ENCODE peak calls at places on chromosomes 7 and 10, in seven cellular contexts. F is heart left ventricle; Z is prostate gland; V is neuronal stem cell; X is ovary; M is fibroblast of lung; U is CD4-positive, CD25-positive, alpha-beta regulatory T cell. T is an unnamed sample. For H3K4me1, the result is how much of the 10 kb centered on the place peaks cover.

GRCh38 chr7:79692015-79692414 is 238.5 kb upstream of the MAGI2 start:
- DNase-seq in F (no peak), Z (no peak), V (no peak), X (no peak), M (peak), U (no peak), T (no peak)

GRCh38 chr7:122595885-122596284 is 103.0 kb downstream of the RNF133 start:
- DNase-seq in F (no peak), Z (no peak), V (no peak), X (no peak), M (no peak), U (no peak), T (no peak)

GRCh38 chr10:95359466-95359865 is 68.7 kb upstream of the PDLIM1 start:
- DNase-seq in F (no peak), Z (no peak), V (no peak), X (no peak), M (no peak), U (no peak), T (no peak)

GRCh38 chr7:134182078-134182477 is 54.9 kb downstream of the LRGUK start:
- DNase-seq in F (no peak), Z (no peak), V (no peak), X (no peak), M (no peak), U (no peak), T (no peak)

GRCh38 chr7:54904986-54905385 is 113.8 kb upstream of the EGFR start:
- DNase-seq in F (no peak), Z (no peak), V (no peak), X (no peak), M (no peak), U (no peak), T (no peak)

GRCh38 chr7:56046728-56047445 is 4.4 kb downstream of the PSPH start:
- DNase-seq in F (no peak), Z (peak), V (no peak), X (no peak), M (peak), U (no peak), T (no peak)

GRCh38 chr7:155962968-155963300 is 150.7 kb upstream of the SHH start:
- DNase-seq in F (no peak), Z (no peak), V (no peak), X (no peak), M (no peak), U (no peak), T (no peak)

GRCh38 chr7:95476904-95477594 is 8.7 kb upstream of the ASB4 start:
- DNase-seq in F (peak), Z (peak), V (peak), X (peak), M (peak), U (peak), T (peak)

GRCh38 chr10:74282151-74282852 is 131.3 kb downstream of the ADK start:
- DNase-seq in F (no peak), Z (no peak), V (no peak), X (no peak), M (peak), U (no peak), T (no peak)

GRCh38 chr10:88288621-88289059 is 294.5 kb downstream of the RNLS start:
- DNase-seq in F (no peak), Z (no peak), V (no peak), X (no peak), M (no peak), U (no peak), T (no peak)

GRCh38 chr7:27097686-27098492 is 2.1 kb upstream of the HOXA1 start:
- DNase-seq in F (no peak), Z (no peak), V (peak), X (no peak), M (peak), U (no peak), T (no peak)

GRCh38 chr10:127115086-127115485 is 81.3 kb downstream of the INSYN2A start:
- DNase-seq in F (no peak), Z (no peak), V (no peak), X (no peak), M (no peak), U (no peak), T (no peak)

GRCh38 chr7:50156163-50156562 is 63.1 kb upstream of the ZPBP start:
- DNase-seq in F (no peak), Z (no peak), V (no peak), X (no peak), M (no peak), U (no peak), T (no peak)

GRCh38 chr7:155237730-155238129 is 59.9 kb upstream of the INSIG1 start:
- DNase-seq in F (no peak), Z (no peak), V (no peak), X (no peak), M (no peak), U (no peak), T (no peak)

GRCh38 chr7:116271161-116271979 is 61.0 kb downstream of the TES start:
- DNase-seq in F (peak), Z (no peak), V (no peak), X (peak), M (peak), U (no peak), T (no peak)

GRCh38 chr7:149664666-149665065 is 108.7 kb downstream of the ZNF467 start:
- DNase-seq in F (no peak), Z (no peak), V (no peak), X (no peak), M (no peak), U (no peak), T (no peak)

GRCh38 chr10:2933041-2933440 is 134.3 kb upstream of the PFKP start:
- DNase-seq in F (no peak), Z (no peak), V (no peak), X (no peak), M (no peak), U (no peak), T (no peak)

GRCh38 chr7:134547738-134548054 is 1.2 kb upstream of the AKR1B15 start:
- DNase-seq in F (peak), Z (peak), V (no peak), X (peak), M (peak), U (no peak), T (no peak)

GRCh38 chr7:82442492-82443043 is 1.0 kb downstream of the CACNA2D1 start:
- DNase-seq in F (no peak), Z (peak), V (no peak), X (peak), M (peak), U (no peak), T (no peak)

GRCh38 chr7:12107841-12108249 is 103.2 kb upstream of the TMEM106B start:
- DNase-seq in F (no peak), Z (no peak), V (no peak), X (no peak), M (peak), U (no peak), T (no peak)

GRCh38 chr10:15624405-15625191 is 95.1 kb downstream of the ITGA8 start:
- DNase-seq in F (no peak), Z (no peak), V (no peak), X (no peak), M (peak), U (no peak), T (no peak)

GRCh38 chr10:49080965-49081364 is 34.4 kb downstream of the VSTM4 start:
- DNase-seq in F (no peak), Z (no peak), V (no peak), X (no peak), M (no peak), U (no peak), T (no peak)

GRCh38 chr10:49079499-49079898 is 35.8 kb downstream of the VSTM4 start:
- DNase-seq in F (no peak), Z (no peak), V (no peak), X (no peak), M (no peak), U (no peak), T (no peak)

GRCh38 chr10:49081532-49082275 is 33.6 kb downstream of the VSTM4 start:
- DNase-seq in F (peak), Z (no peak), V (peak), X (peak), M (peak), U (no peak), T (no peak)

GRCh38 chr10:49079072-49079471 is 36.2 kb downstream of the VSTM4 start:
- DNase-seq in F (no peak), Z (no peak), V (no peak), X (no peak), M (no peak), U (no peak), T (no peak)

GRCh38 chr10:49080071-49080470 is 35.3 kb downstream of the VSTM4 start:
- DNase-seq in F (no peak), Z (no peak), V (no peak), X (peak), M (peak), U (no peak), T (no peak)
- H3K4me1 ChIP-seq in F (under half), Z (under half), V (under half), X (under half), M (under half), U (under half), T (under half)

DNA sequence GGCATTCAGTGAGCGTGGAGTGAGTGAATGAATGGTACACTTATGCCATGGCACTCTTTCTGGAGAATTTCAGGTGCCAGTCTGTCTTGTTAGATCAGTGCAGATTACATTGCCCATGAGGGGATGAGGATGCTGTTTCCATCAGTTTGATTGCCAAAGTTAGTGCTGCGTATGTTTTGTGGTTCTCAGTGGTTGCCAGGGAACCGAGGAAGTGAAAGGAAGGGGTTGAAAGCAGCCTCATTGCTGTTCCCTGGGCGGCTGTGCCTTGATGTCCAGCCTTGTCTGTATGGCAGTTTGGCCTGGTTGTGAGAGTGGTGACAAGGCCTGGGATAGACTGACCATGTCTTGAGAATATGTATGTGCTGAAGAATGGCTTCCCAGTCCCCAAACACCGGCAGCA is 30.2 kb downstream of the WBP1L start:
- DNase-seq in F (peak), Z (no peak), V (no peak), X (no peak), M (no peak), U (no peak), T (no peak)
- H3K4me1 ChIP-seq in F (under half), Z (under half), V (under half), X (under half), M (under half), U (under half), T (under half)

GRCh38 chr10:58515296-58515956 is 2.8 kb downstream of the BICC1 start:
- DNase-seq in F (no peak), Z (no peak), V (no peak), X (no peak), M (no peak), U (no peak), T (no peak)

GRCh38 chr10:58517071-58517470 is 4.4 kb downstream of the BICC1 start:
- DNase-seq in F (no peak), Z (no peak), V (no peak), X (no peak), M (no peak), U (no peak), T (no peak)

GRCh38 chr10:58514102-58514472 is 1.4 kb downstream of the BICC1 start:
- DNase-seq in F (no peak), Z (no peak), V (no peak), X (no peak), M (no peak), U (no peak), T (no peak)

GRCh38 chr10:58517481-58518355 is 5.0 kb downstream of the BICC1 start:
- DNase-seq in F (no peak), Z (no peak), V (no peak), X (no peak), M (no peak), U (no peak), T (no peak)

GRCh38 chr10:58516118-58516517 is 3.4 kb downstream of the BICC1 start:
- DNase-seq in F (no peak), Z (no peak), V (no peak), X (no peak), M (no peak), U (no peak), T (no peak)
- H3K4me1 ChIP-seq in F (under half), Z (under half), V (under half), X (under half), M (under half), U (under half), T (under half)

GRCh38 chr7:108291791-108292440 is 161.8 kb upstream of the LAMB4 start:
- DNase-seq in F (no peak), Z (no peak), V (no peak), X (no peak), M (peak), U (no peak), T (no peak)
- H3K4me1 ChIP-seq in F (under half), Z (under half), V (under half), X (under half), M (under half), U (under half), T (under half)

GRCh38 chr10:109029870-109030269 is 893.4 kb downstream of the XPNPEP1 start:
- DNase-seq in F (no peak), Z (no peak), V (no peak), X (no peak), M (no peak), U (no peak), T (no peak)

GRCh38 chr10:109022417-109023049 is 900.8 kb downstream of the XPNPEP1 start:
- DNase-seq in F (no peak), Z (no peak), V (no peak), X (no peak), M (no peak), U (no peak), T (no peak)

GRCh38 chr10:109027534-109028185 is 895.7 kb downstream of the XPNPEP1 start:
- DNase-seq in F (no peak), Z (no peak), V (no peak), X (no peak), M (no peak), U (no peak), T (no peak)

DNA sequence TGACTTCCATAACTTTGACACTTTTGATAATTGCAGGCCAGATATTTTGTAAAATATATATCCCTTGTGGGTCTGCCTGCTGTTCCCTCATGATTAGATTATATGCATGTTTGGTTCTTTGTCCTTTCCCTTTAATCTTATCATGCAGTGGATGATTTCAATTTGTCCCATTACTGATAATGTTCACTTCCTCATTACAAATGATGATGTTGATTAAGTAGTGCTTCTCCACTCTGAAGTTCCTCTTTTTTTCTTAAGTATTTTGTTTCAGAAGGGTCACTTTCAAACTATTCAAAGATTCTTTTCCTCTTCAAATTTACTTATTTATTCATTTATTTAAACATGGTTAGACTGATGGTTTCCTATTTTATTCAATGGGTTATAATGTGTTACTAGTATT is 898.1 kb downstream of the XPNPEP1 start:
- DNase-seq in F (no peak), Z (no peak), V (no peak), X (no peak), M (no peak), U (no peak), T (no peak)
- H3K4me1 ChIP-seq in F (under half), Z (under half), V (under half), X (under half), M (under half), U (under half), T (under half)

DNA sequence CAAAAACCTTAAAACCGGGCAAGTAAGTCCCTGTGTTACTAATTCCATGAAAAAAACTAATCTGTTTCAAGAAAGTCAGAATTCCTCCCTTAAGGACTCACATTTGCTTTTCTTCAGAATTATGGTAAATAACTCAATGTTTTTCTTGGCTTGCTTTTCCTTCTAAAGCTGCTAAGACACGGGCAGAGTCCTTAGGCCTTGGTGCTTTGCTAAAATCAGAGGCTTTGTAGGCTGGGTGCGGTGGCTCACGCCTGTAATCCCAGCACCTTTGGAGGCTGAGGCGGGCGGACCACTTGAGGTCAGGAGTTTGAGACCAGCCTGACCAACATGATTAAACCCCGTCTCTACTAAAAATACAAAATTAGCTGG is 32.0 kb downstream of the GNA12 start:
- DNase-seq in F (peak), Z (no peak), V (no peak), X (no peak), M (peak), U (no peak), T (no peak)
- H3K4me1 ChIP-seq in F (under half), Z (under half), V (under half), X (under half), M (under half), U (under half), T (under half)

DNA sequence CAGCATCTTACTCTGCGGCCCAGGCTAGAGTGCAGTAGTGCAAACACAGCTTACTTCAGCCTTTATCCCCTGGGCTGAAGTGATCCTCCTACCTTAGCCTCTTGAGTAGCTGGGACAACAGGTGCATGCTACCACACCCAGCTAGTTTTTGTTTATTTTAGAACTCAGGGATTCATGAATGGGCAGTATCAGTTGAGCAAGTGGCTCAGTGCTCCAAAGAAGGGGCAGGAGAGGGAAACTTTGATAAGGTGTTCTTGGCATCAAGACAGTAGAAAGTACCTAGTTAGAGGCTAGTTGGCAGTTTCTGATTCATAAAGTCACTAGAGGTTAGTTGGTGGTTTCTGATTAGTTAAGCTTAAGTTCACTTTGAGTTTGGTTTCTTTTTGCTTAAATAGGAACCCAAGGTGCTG is 18.4 kb downstream of the TRIM24 start:
- DNase-seq in F (no peak), Z (no peak), V (no peak), X (no peak), M (no peak), U (no peak), T (no peak)
- H3K4me1 ChIP-seq in F (under half), Z (under half), V (under half), X (under half), M (under half), U (under half), T (under half)

DNA sequence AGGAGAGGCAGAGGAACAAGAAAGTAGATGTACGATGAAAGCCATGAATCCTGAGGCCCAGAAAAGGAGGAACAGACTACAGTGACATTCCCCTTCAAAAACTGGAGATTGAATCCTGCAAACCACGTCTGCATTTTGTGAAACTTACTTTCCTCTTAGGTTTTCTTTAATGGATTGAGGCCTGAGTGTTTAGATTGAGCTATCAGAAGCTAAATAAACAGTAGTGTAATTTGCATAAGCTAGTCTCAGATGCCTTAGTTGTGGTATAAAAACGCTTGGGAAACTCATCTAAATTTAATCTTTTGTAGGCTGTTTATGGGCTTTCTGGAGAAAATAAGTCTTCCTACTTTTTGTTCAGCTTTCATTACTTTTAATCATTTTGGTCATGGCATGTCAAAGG is 94.8 kb upstream of the HDAC9 start:
- DNase-seq in F (no peak), Z (no peak), V (no peak), X (no peak), M (peak), U (no peak), T (no peak)
- H3K4me1 ChIP-seq in F (under half), Z (under half), V (under half), X (under half), M (under half), U (under half), T (under half)

GRCh38 chr10:7788640-7789335 is 811 bp downstream of the ATP5F1C start:
- DNase-seq in F (no peak), Z (no peak), V (no peak), X (no peak), M (peak), U (no peak), T (no peak)
- H3K4me1 ChIP-seq in F (under half), Z (under half), V (under half), X (under half), M (under half), U (under half), T (under half)

GRCh38 chr10:71741029-71741428 is 21.5 kb upstream of the C10orf105 start:
- DNase-seq in F (no peak), Z (no peak), V (no peak), X (no peak), M (no peak), U (no peak), T (no peak)

GRCh38 chr10:71741671-71742070 is 22.1 kb upstream of the C10orf105 start:
- DNase-seq in F (no peak), Z (no peak), V (no peak), X (no peak), M (no peak), U (no peak), T (no peak)

GRCh38 chr10:71737356-71738172 is 18.0 kb upstream of the C10orf105 start:
- DNase-seq in F (no peak), Z (no peak), V (no peak), X (no peak), M (no peak), U (no peak), T (no peak)

GRCh38 chr10:71740069-71740468 is 20.5 kb upstream of the C10orf105 start:
- DNase-seq in F (peak), Z (peak), V (no peak), X (no peak), M (peak), U (no peak), T (no peak)

DNA sequence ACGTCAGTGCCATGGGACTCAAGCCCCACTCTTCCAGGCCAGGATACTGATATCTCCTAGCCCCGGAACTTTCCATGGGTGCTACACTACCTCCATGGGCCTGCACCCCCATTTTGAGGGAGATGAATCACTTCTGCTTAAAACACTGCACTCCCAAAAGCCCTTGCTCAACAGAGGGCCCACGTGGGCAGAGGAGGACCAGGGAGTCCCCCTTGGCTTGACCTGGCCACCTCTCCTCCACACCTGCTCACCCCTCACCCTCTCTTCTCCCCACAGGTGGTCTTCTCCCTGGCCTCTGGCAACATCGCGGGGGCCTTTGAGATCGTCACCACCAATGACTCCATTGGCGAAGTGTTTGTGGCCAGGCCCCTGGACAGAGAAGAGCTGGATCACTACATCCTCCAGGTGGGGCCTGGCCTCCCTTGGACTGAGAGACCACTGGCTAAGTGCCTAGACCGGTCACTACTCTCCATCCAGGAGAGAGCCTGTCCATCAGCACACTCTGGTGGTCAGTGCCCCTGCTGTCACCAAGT is 19.9 kb upstream of the C10orf105 start:
- DNase-seq in F (no peak), Z (no peak), V (no peak), X (no peak), M (no peak), U (no peak), T (no peak)
- H3K4me1 ChIP-seq in F (under half), Z (under half), V (under half), X (under half), M (under half), U (half or more), T (half or more)